ENCODE peak calls at places on chromosomes 6 and 20, in seven cellular contexts. U, G, X, W, J, C and B are unnamed samples.

GRCh38 chr6:149012040-149012545 is 265.3 kb downstream of the UST start:
- DNase-seq in G (no peak), C (no peak), J (no peak), U (no peak), X (no peak), W (peak; percentile 11), B (no peak)

GRCh38 chr6:44649365-44650025 is 262.0 kb downstream of the CDC5L start:
- DNase-seq in X (no peak), W (no peak), J (no peak), C (no peak), G (no peak), U (no peak), B (no peak)

GRCh38 chr20:58553841-58554240 is 38.6 kb upstream of the APCDD1L start:
- DNase-seq in J (no peak), C (no peak), G (no peak), W (no peak), U (peak; percentile 54), X (no peak), B (no peak)

GRCh38 chr6:156498696-156499095 is 278.5 kb upstream of the ARID1B start:
- DNase-seq in G (no peak), X (no peak), J (no peak), W (no peak), C (no peak), U (no peak), B (no peak)

GRCh38 chr6:25774120-25774730 is 19.7 kb downstream of the SLC17A4 start:
- DNase-seq in G (no peak), U (no peak), W (no peak), C (no peak), X (peak; percentile 13), J (no peak), B (no peak)

GRCh38 chr6:106974337-106974998 is at the start of gene CD24:
- DNase-seq in G (no peak), X (peak; percentile 89), C (peak; percentile 39), U (no peak), J (peak; percentile 62), W (no peak), B (no peak)

GRCh38 chr6:126947070-126947469 is 171.4 kb upstream of the RSPO3 start:
- DNase-seq in W (no peak), X (no peak), J (no peak), U (peak; percentile 37), G (no peak), C (no peak), B (no peak)

GRCh38 chr6:156963712-156964700 is 186.8 kb downstream of the ARID1B start:
- DNase-seq in W (no peak), J (no peak), C (peak; percentile 58), G (no peak), U (peak; percentile 39), X (no peak), B (no peak)

GRCh38 chr6:20696676-20697075 is 162.4 kb downstream of the CDKAL1 start:
- DNase-seq in X (no peak), U (no peak), J (no peak), G (no peak), W (no peak), C (no peak), B (no peak)

GRCh38 chr6:156557269-156557885 is 219.8 kb upstream of the ARID1B start:
- DNase-seq in G (no peak), X (peak; percentile 38), U (no peak), W (no peak), J (no peak), C (no peak), B (no peak)

GRCh38 chr20:16978497-16978896 is 230.3 kb downstream of the OTOR start:
- DNase-seq in J (no peak), X (no peak), G (no peak), C (no peak), U (no peak), W (no peak), B (no peak)

GRCh38 chr6:26193467-26194328 is 106.5 kb downstream of the HFE start:
- DNase-seq in G (no peak), W (no peak), J (no peak), C (no peak), X (no peak), U (no peak), B (no peak)

GRCh38 chr20:19212524-19213502 is at the start of gene SLC24A3:
- DNase-seq in U (peak; percentile 75), G (no peak), W (no peak), C (peak; percentile 47), X (peak; percentile 91), J (peak; percentile 90), B (no peak)

GRCh38 chr6:105740946-105741605 is 338.2 kb upstream of the PREP start:
- DNase-seq in J (no peak), G (no peak), W (no peak), C (no peak), U (no peak), X (no peak), B (no peak)

GRCh38 chr20:20463933-20464374 is 96.0 kb downstream of the INSM1 start:
- DNase-seq in W (no peak), J (no peak), G (no peak), C (no peak), X (peak; percentile 92), U (no peak), B (no peak)

GRCh38 chr6:87899499-87900147 is 148.0 kb upstream of the SPACA1 start:
- DNase-seq in X (no peak), G (no peak), U (no peak), J (no peak), W (no peak), C (peak; percentile 26), B (no peak)

GRCh38 chr6:1015819-1016218 is 296.1 kb upstream of the FOXQ1 start:
- DNase-seq in U (no peak), G (no peak), J (no peak), X (peak; percentile 18), C (no peak), W (no peak), B (no peak)

GRCh38 chr6:83176256-83176655 is 16.8 kb downstream of the PGM3 start:
- DNase-seq in W (no peak), G (no peak), C (no peak), X (no peak), U (no peak), J (no peak), B (no peak)

GRCh38 chr20:44342240-44342639 is 5.4 kb downstream of the R3HDML start:
- DNase-seq in G (no peak), X (no peak), C (no peak), W (no peak), J (no peak), U (no peak), B (no peak)

GRCh38 chr6:4677011-4677750 is 99.0 kb upstream of the CDYL start:
- DNase-seq in W (no peak), C (no peak), G (no peak), X (no peak), J (no peak), U (no peak), B (no peak)

GRCh38 chr6:13677878-13678254 is 33.8 kb downstream of the RANBP9 start:
- DNase-seq in C (peak; percentile 61), X (no peak), G (no peak), J (no peak), U (no peak), W (no peak), B (no peak)

GRCh38 chr20:1185781-1186334 is 1.1 kb upstream of the TMEM74B start:
- DNase-seq in U (peak; percentile 50), W (peak; percentile 48), X (peak; percentile 83), J (peak; percentile 67), G (no peak), C (peak; percentile 68), B (peak; percentile 35)

GRCh38 chr20:90651-91050 is 3.2 kb downstream of the DEFB125 start:
- DNase-seq in G (no peak), U (no peak), X (no peak), W (no peak), C (no peak), J (no peak), B (no peak)

GRCh38 chr6:11718461-11718860 is 60.1 kb downstream of the ADTRP start:
- DNase-seq in U (no peak), J (no peak), X (no peak), W (no peak), G (no peak), C (no peak), B (no peak)

GRCh38 chr6:87660226-87660886 is 41.7 kb downstream of the AKIRIN2 start:
- DNase-seq in J (no peak), G (no peak), X (no peak), C (no peak), W (peak; percentile 22), U (peak; percentile 30), B (no peak)

DNA sequence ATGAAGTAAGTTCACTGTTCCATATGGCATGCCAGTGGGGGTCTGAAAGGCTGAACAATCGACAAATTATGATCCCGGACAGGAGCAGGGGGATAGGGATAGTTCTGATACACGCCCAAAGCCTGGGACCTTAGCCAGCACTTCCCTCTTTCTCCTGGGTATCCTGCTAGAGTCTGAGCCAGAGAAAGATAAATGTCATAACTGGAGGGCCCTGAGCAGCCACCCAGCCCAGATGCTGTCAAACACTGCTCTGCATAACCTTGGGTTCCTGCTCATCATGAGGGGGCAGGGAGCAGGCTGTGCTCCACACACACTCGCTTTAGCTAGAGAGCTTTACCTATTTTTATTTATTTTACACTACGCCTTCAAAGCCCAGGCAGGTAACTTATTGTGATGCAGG is 12.2 kb downstream of the EDEM2 start:
- DNase-seq in X (no peak), J (no peak), C (no peak), W (no peak), U (peak; percentile 45), G (no peak), B (no peak)
- H3K4me3 ChIP-seq in X (no peak overlapping the region), J (no peak overlapping the region), C (no peak overlapping the region), W (no peak overlapping the region), U (no peak overlapping the region), G (no peak overlapping the region), B (no peak overlapping the region)

GRCh38 chr6:168381726-168382458 is 59.1 kb upstream of the SMOC2 start:
- DNase-seq in C (no peak), G (no peak), J (no peak), U (no peak), W (no peak), X (no peak), B (no peak)
- H3K4me1 ChIP-seq in C (no peaks in the 10 kb centered on the region), G (no peaks in the 10 kb centered on the region), J (no peaks in the 10 kb centered on the region), U (no peaks in the 10 kb centered on the region), W (no peaks in the 10 kb centered on the region), X (no peaks in the 10 kb centered on the region), B (no peaks in the 10 kb centered on the region)

GRCh38 chr6:42452171-42453026 is 673 bp upstream of the TRERF1 start:
- DNase-seq in J (peak; percentile 79), G (peak; percentile 14), C (peak; percentile 57), W (peak; percentile 64), X (peak; percentile 93), U (peak; percentile 70), B (peak; percentile 76)

GRCh38 chr6:42453649-42454427 is 2.1 kb upstream of the TRERF1 start:
- DNase-seq in G (no peak), C (peak; percentile 60), W (peak; percentile 36), U (peak; percentile 40), J (peak; percentile 53), X (peak; percentile 85), B (no peak)

GRCh38 chr6:42451595-42452170 is at the start of gene TRERF1:
- DNase-seq in W (peak; percentile 30), C (peak; percentile 66), U (peak; percentile 48), G (peak; percentile 12), X (peak; percentile 85), J (peak; percentile 56), B (peak; percentile 57)

GRCh38 chr6:42453027-42453648 is 1.4 kb upstream of the TRERF1 start:
- DNase-seq in U (peak; percentile 85), J (peak; percentile 81), G (peak; percentile 42), C (peak; percentile 67), X (peak; percentile 96), W (peak; percentile 52), B (peak; percentile 78)

GRCh38 chr6:42454428-42454791 is 2.7 kb upstream of the TRERF1 start:
- DNase-seq in X (peak; percentile 70), C (peak; percentile 89), W (no peak), U (peak; percentile 37), G (no peak), J (no peak), B (no peak)
- H3K4me3 ChIP-seq in X (peak overlapping the region; percentile 78), C (peak overlapping the region; percentile 74), W (no peak overlapping the region), U (peak overlapping the region; percentile 76), G (no peak overlapping the region), J (peak overlapping the region; percentile 64), B (no peak overlapping the region)

GRCh38 chr6:35678814-35679213 is 9.9 kb downstream of the FKBP5 start:
- DNase-seq in G (no peak), C (no peak), W (no peak), X (no peak), U (no peak), J (no peak), B (no peak)
- H3K4me1 ChIP-seq in G (peaks cover 74% of the 10 kb centered on the region), C (peaks cover 2% of the 10 kb centered on the region), W (peaks cover 19% of the 10 kb centered on the region), X (peaks cover 3% of the 10 kb centered on the region), U (peaks cover 75% of the 10 kb centered on the region), J (peaks cover 79% of the 10 kb centered on the region), B (peaks cover 69% of the 10 kb centered on the region)